ENCODE peak calls at places on chromosomes 12 and 14, in six cellular contexts. G is cardiac fibroblast, P is endothelial cell, J is hepatocyte, W is GM20000, L is breast epithelium. I is an unnamed sample.

GRCh38 chr12:41473441-41473840 is 285.3 kb downstream of the PDZRN4 start:
- DNase-seq in G (no peak), P (no peak), J (peak), W (no peak), L (no peak), I (no peak)

GRCh38 chr12:103806807-103807206 is 34.2 kb downstream of the NT5DC3 start:
- DNase-seq in G (peak), P (no peak), J (no peak), W (no peak), L (no peak), I (no peak)

GRCh38 chr12:43285248-43285647 is 266.8 kb downstream of the ADAMTS20 start:
- DNase-seq in G (peak), P (no peak), J (no peak), W (no peak), L (no peak), I (no peak)

GRCh38 chr14:102510616-102511520 is 1.3 kb upstream of the ANKRD9 start:
- DNase-seq in G (no peak), P (peak), J (peak), W (no peak), L (no peak), I (peak)

GRCh38 chr12:6373022-6373787 is 2.2 kb downstream of the SCNN1A start:
- DNase-seq in G (no peak), P (no peak), J (no peak), W (no peak), L (no peak), I (no peak)

GRCh38 chr12:54259194-54260011 is 20.5 kb downstream of the CBX5 start:
- DNase-seq in G (peak), P (peak), J (peak), W (peak), L (no peak), I (peak)

GRCh38 chr14:99579903-99580570 is 24.0 kb downstream of the CCDC85C start:
- DNase-seq in G (peak), P (no peak), J (peak), W (no peak), L (no peak), I (no peak)

GRCh38 chr12:40622246-40622838 is 69.9 kb upstream of the CNTN1 start:
- DNase-seq in G (peak), P (peak), J (peak), W (peak), L (no peak), I (peak)

GRCh38 chr14:105348945-105349699 is 34.6 kb downstream of the PACS2 start:
- DNase-seq in G (no peak), P (no peak), J (no peak), W (no peak), L (no peak), I (no peak)

GRCh38 chr12:118430516-118430915 is 54.2 kb downstream of the SUDS3 start:
- DNase-seq in G (no peak), P (no peak), J (no peak), W (no peak), L (no peak), I (no peak)

GRCh38 chr14:35400707-35401421 is 3.7 kb downstream of the NFKBIA start:
- DNase-seq in G (no peak), P (no peak), J (peak), W (no peak), L (no peak), I (peak)

GRCh38 chr12:50862316-50862715 is 19.6 kb downstream of the TMPRSS12 start:
- DNase-seq in G (peak), P (no peak), J (no peak), W (no peak), L (no peak), I (no peak)

GRCh38 chr12:76199808-76200207 is 115.3 kb upstream of the NAP1L1 start:
- DNase-seq in G (peak), P (no peak), J (peak), W (no peak), L (no peak), I (no peak)

GRCh38 chr12:64682572-64683277 is 72.4 kb downstream of the RASSF3 start:
- DNase-seq in G (peak), P (no peak), J (peak), W (no peak), L (no peak), I (no peak)

GRCh38 chr12:12810507-12811143 is 2.5 kb upstream of the DDX47 start:
- DNase-seq in G (no peak), P (no peak), J (peak), W (no peak), L (no peak), I (no peak)

GRCh38 chr12:1457901-1458300 is 136.5 kb downstream of the FBXL14 start:
- DNase-seq in G (peak), P (no peak), J (no peak), W (no peak), L (no peak), I (no peak)

GRCh38 chr14:60356921-60357550 is 108.0 kb downstream of the PPM1A start:
- DNase-seq in G (no peak), P (peak), J (no peak), W (no peak), L (no peak), I (no peak)

GRCh38 chr12:9701380-9702154 is 31.3 kb downstream of the CLECL1 start:
- DNase-seq in G (no peak), P (no peak), J (no peak), W (no peak), L (no peak), I (peak)

GRCh38 chr14:61080591-61081010 is 99.6 kb downstream of the SLC38A6 start:
- DNase-seq in G (no peak), P (no peak), J (peak), W (peak), L (no peak), I (no peak)

GRCh38 chr12:57533108-57533507 is 10.5 kb downstream of the MBD6 start:
- DNase-seq in G (no peak), P (no peak), J (no peak), W (no peak), L (no peak), I (no peak)

GRCh38 chr14:101501858-101502615 is 59.3 kb upstream of the DIO3 start:
- DNase-seq in G (no peak), P (no peak), J (no peak), W (no peak), L (peak), I (no peak)
- TF ChIP-seq CTCF in G (no peak), P (no peak), J (no peak), W (no peak), L (no peak), I (no peak)

GRCh38 chr12:93377252-93377542 is 528 bp upstream of the NUDT4 start:
- DNase-seq in G (no peak), P (no peak), J (no peak), W (no peak), L (no peak), I (no peak)

GRCh38 chr12:93379432-93380308 is 1.9 kb downstream of the NUDT4 start:
- DNase-seq in G (no peak), P (no peak), J (no peak), W (no peak), L (no peak), I (peak)

GRCh38 chr12:93381183-93381975 is 3.7 kb downstream of the NUDT4 start:
- DNase-seq in G (no peak), P (no peak), J (no peak), W (no peak), L (no peak), I (no peak)

GRCh38 chr12:93378373-93379310 is 917 bp downstream of the NUDT4 start:
- DNase-seq in G (peak), P (peak), J (peak), W (peak), L (no peak), I (peak)

GRCh38 chr12:93380480-93381121 is 2.9 kb downstream of the NUDT4 start:
- DNase-seq in G (peak), P (no peak), J (peak), W (no peak), L (no peak), I (no peak)
- TF ChIP-seq CTCF in G (peak), P (no peak), J (peak), W (no peak), L (peak), I (no peak)

GRCh38 chr14:90900712-90901111 is 84.5 kb upstream of the TTC7B start:
- DNase-seq in G (peak), P (no peak), J (no peak), W (no peak), L (no peak), I (no peak)
- TF ChIP-seq CTCF in G (no peak), P (no peak), J (peak), W (no peak), L (no peak), I (no peak)

DNA sequence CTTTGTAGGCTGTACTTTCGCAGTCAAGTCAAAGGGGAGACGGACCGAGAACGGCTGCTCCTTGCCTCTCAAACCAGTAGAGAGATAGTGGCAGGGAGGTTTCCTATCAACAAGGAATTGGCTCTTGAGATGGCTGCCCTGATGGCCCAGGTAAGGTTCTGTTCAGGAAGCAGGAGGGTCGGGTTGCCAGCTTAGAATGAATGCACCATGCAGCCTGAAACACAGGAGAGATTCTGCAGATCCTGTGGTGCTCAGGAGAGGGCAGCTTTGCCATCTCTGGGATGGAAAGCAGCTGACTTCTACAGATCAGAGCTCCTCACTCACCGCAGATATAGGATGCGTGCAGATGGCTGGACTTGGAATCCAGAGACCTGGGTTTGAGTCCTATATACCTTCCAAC is 18.0 kb downstream of the PIGH start:
- DNase-seq in G (no peak), P (no peak), J (no peak), W (no peak), L (no peak), I (no peak)
- TF ChIP-seq CTCF in G (no peak), P (no peak), J (no peak), W (no peak), L (no peak), I (no peak)

GRCh38 chr14:101226265-101226602 is 322.7 kb upstream of the RTL1 start:
- DNase-seq in G (no peak), P (no peak), J (no peak), W (no peak), L (no peak), I (no peak)

GRCh38 chr14:101225729-101226152 is 322.2 kb upstream of the RTL1 start:
- DNase-seq in G (no peak), P (no peak), J (no peak), W (no peak), L (no peak), I (no peak)

GRCh38 chr14:101224356-101225115 is 321.0 kb upstream of the RTL1 start:
- DNase-seq in G (no peak), P (no peak), J (peak), W (no peak), L (no peak), I (no peak)

GRCh38 chr14:101223561-101224162 is 320.1 kb upstream of the RTL1 start:
- DNase-seq in G (no peak), P (no peak), J (no peak), W (no peak), L (no peak), I (no peak)

DNA sequence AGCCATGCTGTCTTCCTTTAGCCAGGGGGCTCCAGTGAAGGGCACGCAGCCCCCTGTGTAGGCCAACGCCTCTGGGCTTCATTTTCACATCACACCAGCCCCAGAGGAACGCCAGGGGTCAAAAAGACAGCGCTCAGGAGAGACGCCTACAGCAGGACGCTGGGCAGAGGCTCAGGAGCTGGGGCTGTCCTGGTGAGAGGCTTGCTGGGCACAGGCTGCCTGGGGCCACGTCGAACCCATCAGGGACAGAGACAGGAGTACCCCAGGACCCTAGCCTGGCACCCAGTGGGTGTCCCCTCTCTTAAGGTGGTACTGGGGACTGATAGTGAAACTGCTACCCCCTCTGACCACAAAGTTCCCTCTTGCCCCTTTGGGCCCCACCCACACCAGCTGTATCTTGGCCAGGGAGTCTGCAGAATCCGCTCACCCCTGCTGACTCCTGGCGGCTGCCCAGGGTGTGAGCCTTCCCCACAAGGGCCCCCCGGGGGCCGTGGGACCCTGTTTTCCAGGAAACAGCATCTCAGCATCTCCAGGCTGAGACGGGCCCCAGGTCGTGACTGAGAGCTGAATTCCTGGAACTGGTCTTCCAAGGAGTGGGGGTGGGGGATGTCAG is 321.7 kb upstream of the RTL1 start:
- DNase-seq in G (peak), P (no peak), J (peak), W (no peak), L (no peak), I (peak)
- TF ChIP-seq CTCF in G (no peak), P (no peak), J (no peak), W (no peak), L (no peak), I (no peak)

GRCh38 chr12:46296822-46297221 is 28.0 kb upstream of the SLC38A1 start:
- DNase-seq in G (no peak), P (no peak), J (no peak), W (no peak), L (no peak), I (no peak)

GRCh38 chr12:46292754-46293402 is 24.0 kb upstream of the SLC38A1 start:
- DNase-seq in G (peak), P (no peak), J (no peak), W (no peak), L (no peak), I (no peak)
- TF ChIP-seq CTCF in G (peak), P (no peak), J (no peak), W (no peak), L (no peak), I (no peak)

DNA sequence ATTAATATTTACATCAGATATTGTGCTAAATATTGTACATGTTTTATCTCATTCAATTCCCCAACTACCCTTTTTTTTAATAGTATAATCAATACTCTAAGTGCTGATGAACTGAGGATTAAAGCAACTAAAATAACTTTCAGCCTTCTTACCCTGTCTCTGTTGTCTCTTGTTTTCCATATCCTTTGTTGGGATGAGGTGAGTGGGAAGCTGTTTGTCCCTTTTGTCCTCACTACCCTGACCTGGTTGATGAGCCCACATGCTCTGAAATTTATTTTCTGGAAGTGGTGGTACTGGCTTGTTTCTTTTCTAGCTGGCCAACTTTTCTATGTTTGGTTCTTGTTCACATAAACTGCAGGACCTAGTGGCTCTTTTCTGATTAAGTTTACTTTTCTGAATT is 9.6 kb upstream of the ART4 start:
- DNase-seq in G (no peak), P (no peak), J (no peak), W (no peak), L (no peak), I (no peak)
- TF ChIP-seq CTCF in G (no peak), P (no peak), J (no peak), W (no peak), L (no peak), I (no peak)